ENCODE peak calls at places on chromosomes 12 and 14, in five cellular contexts. One of them, this sample, is unnamed.

GRCh38 chr12:96233168-96233567 is 39.0 kb downstream of the ELK3 start:
- DNase-seq in heart left ventricle: no peak
- DNase-seq in EH: no peak
- DNase-seq in heart right ventricle: no peak
- DNase-seq in GM12864: no peak
- DNase-seq in this sample: no peak

GRCh38 chr12:69042970-69043369 is 110.0 kb upstream of the CPM start:
- DNase-seq in heart left ventricle: no peak
- DNase-seq in EH: no peak
- DNase-seq in heart right ventricle: no peak
- DNase-seq in GM12864: no peak
- DNase-seq in this sample: no peak

GRCh38 chr12:56521590-56522371 is at the start of gene RBMS2:
- DNase-seq in heart left ventricle: peak
- DNase-seq in heart right ventricle: peak
- DNase-seq in EH: peak
- DNase-seq in GM12864: peak
- DNase-seq in this sample: peak

GRCh38 chr12:50986961-50987737 is 34.8 kb downstream of the HIGD1C start:
- DNase-seq in GM12864: no peak
- DNase-seq in EH: peak
- DNase-seq in heart left ventricle: peak
- DNase-seq in heart right ventricle: peak
- DNase-seq in this sample: no peak

GRCh38 chr12:1790470-1790869 is 29.9 kb upstream of the LRTM2 start:
- DNase-seq in heart left ventricle: no peak
- DNase-seq in EH: no peak
- DNase-seq in GM12864: no peak
- DNase-seq in heart right ventricle: no peak
- DNase-seq in this sample: no peak

GRCh38 chr14:35631071-35631805 is 97.3 kb downstream of the INSM2 start:
- DNase-seq in heart left ventricle: no peak
- DNase-seq in heart right ventricle: no peak
- DNase-seq in GM12864: no peak
- DNase-seq in EH: peak
- DNase-seq in this sample: no peak

GRCh38 chr12:102961488-102961801 is 4.0 kb downstream of the ASCL1 start:
- DNase-seq in GM12864: no peak
- DNase-seq in heart left ventricle: no peak
- DNase-seq in EH: no peak
- DNase-seq in heart right ventricle: no peak
- DNase-seq in this sample: no peak

GRCh38 chr14:100121643-100122480 is 37.6 kb downstream of the DEGS2 start:
- DNase-seq in heart right ventricle: no peak
- DNase-seq in heart left ventricle: no peak
- DNase-seq in GM12864: no peak
- DNase-seq in EH: no peak
- DNase-seq in this sample: no peak

GRCh38 chr12:107533218-107533617 is 152.4 kb upstream of the PWP1 start:
- DNase-seq in GM12864: peak
- DNase-seq in heart right ventricle: no peak
- DNase-seq in heart left ventricle: no peak
- DNase-seq in EH: no peak
- DNase-seq in this sample: no peak

GRCh38 chr12:92442782-92443181 is 260.0 kb upstream of the PLEKHG7 start:
- DNase-seq in heart left ventricle: no peak
- DNase-seq in EH: no peak
- DNase-seq in heart right ventricle: no peak
- DNase-seq in GM12864: no peak
- DNase-seq in this sample: no peak

GRCh38 chr12:107134558-107134957 is 41.2 kb upstream of the CRY1 start:
- DNase-seq in heart left ventricle: no peak
- DNase-seq in EH: no peak
- DNase-seq in heart right ventricle: no peak
- DNase-seq in GM12864: no peak
- DNase-seq in this sample: no peak

GRCh38 chr14:101962503-101962874 is 1.9 kb upstream of the DYNC1H1 start:
- DNase-seq in heart left ventricle: peak
- DNase-seq in EH: peak
- DNase-seq in GM12864: no peak
- DNase-seq in heart right ventricle: peak
- DNase-seq in this sample: peak

GRCh38 chr14:93073833-93074769 is 41.6 kb downstream of the ITPK1 start:
- DNase-seq in heart left ventricle: peak
- DNase-seq in heart right ventricle: no peak
- DNase-seq in GM12864: no peak
- DNase-seq in EH: peak
- DNase-seq in this sample: peak

GRCh38 chr12:89211456-89211855 is 140.8 kb downstream of the DUSP6 start:
- DNase-seq in heart left ventricle: no peak
- DNase-seq in EH: peak
- DNase-seq in heart right ventricle: no peak
- DNase-seq in GM12864: no peak
- DNase-seq in this sample: no peak

GRCh38 chr12:4809013-4809448 is 88.8 kb downstream of the GALNT8 start:
- DNase-seq in GM12864: no peak
- DNase-seq in EH: no peak
- DNase-seq in heart right ventricle: peak
- DNase-seq in heart left ventricle: no peak
- DNase-seq in this sample: no peak

GRCh38 chr12:59808317-59808910 is 212.6 kb downstream of the SLC16A7 start:
- DNase-seq in GM12864: peak
- DNase-seq in heart left ventricle: no peak
- DNase-seq in heart right ventricle: no peak
- DNase-seq in EH: peak
- DNase-seq in this sample: no peak

GRCh38 chr12:75908961-75909699 is 122.4 kb downstream of the PHLDA1 start:
- DNase-seq in GM12864: no peak
- DNase-seq in EH: peak
- DNase-seq in heart right ventricle: peak
- DNase-seq in heart left ventricle: peak
- DNase-seq in this sample: peak

GRCh38 chr14:61568572-61569011 is 126.7 kb upstream of the HIF1A start:
- DNase-seq in heart right ventricle: no peak
- DNase-seq in GM12864: peak
- DNase-seq in heart left ventricle: no peak
- DNase-seq in EH: no peak
- DNase-seq in this sample: peak

GRCh38 chr12:43063642-43064041 is 474.1 kb upstream of the PRICKLE1 start:
- DNase-seq in heart left ventricle: no peak
- DNase-seq in heart right ventricle: no peak
- DNase-seq in GM12864: no peak
- DNase-seq in EH: peak
- DNase-seq in this sample: no peak

GRCh38 chr14:25041898-25042297 is 8.0 kb downstream of the STXBP6 start:
- DNase-seq in heart right ventricle: no peak
- DNase-seq in heart left ventricle: no peak
- DNase-seq in GM12864: no peak
- DNase-seq in EH: no peak
- DNase-seq in this sample: no peak

GRCh38 chr14:61107148-61107641 is 126.2 kb downstream of the SLC38A6 start:
- DNase-seq in EH: peak
- DNase-seq in heart left ventricle: peak
- DNase-seq in GM12864: no peak
- DNase-seq in heart right ventricle: peak
- DNase-seq in this sample: peak

GRCh38 chr12:96981053-96981452 is 74.0 kb downstream of the NEDD1 start:
- DNase-seq in EH: peak
- DNase-seq in heart right ventricle: no peak
- DNase-seq in heart left ventricle: no peak
- DNase-seq in GM12864: no peak
- DNase-seq in this sample: no peak

GRCh38 chr14:69876221-69876847 is 2.9 kb upstream of the SMOC1 start:
- DNase-seq in heart left ventricle: no peak
- DNase-seq in EH: no peak
- DNase-seq in heart right ventricle: no peak
- DNase-seq in GM12864: no peak
- DNase-seq in this sample: no peak

GRCh38 chr12:120024193-120024592 is 35.2 kb downstream of the BICDL1 start:
- DNase-seq in EH: no peak
- DNase-seq in heart right ventricle: no peak
- DNase-seq in GM12864: no peak
- DNase-seq in heart left ventricle: no peak
- DNase-seq in this sample: no peak

GRCh38 chr12:132428872-132429121 is 61.2 kb upstream of the FBRSL1 start:
- DNase-seq in heart right ventricle: no peak
- DNase-seq in EH: no peak
- DNase-seq in GM12864: no peak
- DNase-seq in heart left ventricle: no peak
- DNase-seq in this sample: no peak

GRCh38 chr12:68177562-68177961 is 18.0 kb upstream of the IFNG start:
- DNase-seq in EH: no peak
- DNase-seq in GM12864: no peak
- DNase-seq in heart right ventricle: no peak
- DNase-seq in heart left ventricle: no peak
- DNase-seq in this sample: no peak

GRCh38 chr12:121522962-121523361 is 57.9 kb downstream of the KDM2B start:
- DNase-seq in heart left ventricle: no peak
- DNase-seq in GM12864: peak
- DNase-seq in heart right ventricle: peak
- DNase-seq in EH: no peak
- DNase-seq in this sample: no peak

This sample was measured in left ventricle myocardium inferior.